ENCODE peak calls at places on chromosomes 11 and 22, in five cellular contexts. One of them, this sample, is unnamed.

GRCh38 chr11:7579226-7579825 is 65.5 kb downstream of the PPFIBP2 start:
- DNase-seq in lower leg skin: peak
- DNase-seq in endodermal cell: no peak
- DNase-seq in PC-3: no peak
- DNase-seq in kidney epithelial cell: no peak
- DNase-seq in this sample: peak

GRCh38 chr11:121670792-121671275 is 218.1 kb upstream of the SORL1-AS1 start:
- DNase-seq in lower leg skin: no peak
- DNase-seq in endodermal cell: no peak
- DNase-seq in PC-3: no peak
- DNase-seq in kidney epithelial cell: no peak
- DNase-seq in this sample: no peak

GRCh38 chr11:64056213-64056785 is 20.6 kb downstream of the FLRT1 start:
- DNase-seq in lower leg skin: no peak
- DNase-seq in endodermal cell: no peak
- DNase-seq in PC-3: no peak
- DNase-seq in kidney epithelial cell: no peak
- DNase-seq in this sample: no peak

GRCh38 chr11:63521896-63522295 is 14.7 kb upstream of the PLAAT4 start:
- DNase-seq in lower leg skin: no peak
- DNase-seq in endodermal cell: no peak
- DNase-seq in PC-3: peak
- DNase-seq in kidney epithelial cell: no peak
- DNase-seq in this sample: no peak

GRCh38 chr11:35363246-35364100 is 55.9 kb downstream of the SLC1A2 start:
- DNase-seq in lower leg skin: peak
- DNase-seq in endodermal cell: no peak
- DNase-seq in PC-3: no peak
- DNase-seq in kidney epithelial cell: no peak
- DNase-seq in this sample: no peak

GRCh38 chr11:35663408-35663702 is 780 bp downstream of the TRIM44 start:
- DNase-seq in lower leg skin: no peak
- DNase-seq in endodermal cell: no peak
- DNase-seq in PC-3: no peak
- DNase-seq in kidney epithelial cell: no peak
- DNase-seq in this sample: no peak

GRCh38 chr11:130645164-130645859 is 196.9 kb downstream of the ADAMTS15 start:
- DNase-seq in lower leg skin: no peak
- DNase-seq in endodermal cell: no peak
- DNase-seq in PC-3: no peak
- DNase-seq in kidney epithelial cell: no peak
- DNase-seq in this sample: no peak

GRCh38 chr11:119843760-119844330 is 114.8 kb upstream of the NECTIN1 start:
- DNase-seq in lower leg skin: no peak
- DNase-seq in endodermal cell: no peak
- DNase-seq in PC-3: peak
- DNase-seq in kidney epithelial cell: no peak
- DNase-seq in this sample: no peak

GRCh38 chr11:100682247-100682969 is 4.7 kb upstream of the ARHGAP42 start:
- DNase-seq in lower leg skin: no peak
- DNase-seq in endodermal cell: no peak
- DNase-seq in PC-3: peak
- DNase-seq in kidney epithelial cell: no peak
- DNase-seq in this sample: no peak

GRCh38 chr22:26273011-26273675 is 103.9 kb downstream of the SEZ6L start:
- DNase-seq in lower leg skin: no peak
- DNase-seq in endodermal cell: no peak
- DNase-seq in PC-3: no peak
- DNase-seq in kidney epithelial cell: no peak
- DNase-seq in this sample: no peak

GRCh38 chr11:119691020-119691666 is 37.9 kb downstream of the NECTIN1 start:
- DNase-seq in lower leg skin: no peak
- DNase-seq in endodermal cell: no peak
- DNase-seq in PC-3: no peak
- DNase-seq in kidney epithelial cell: no peak
- DNase-seq in this sample: no peak

GRCh38 chr11:86508604-86509471 is 134.2 kb downstream of the CCDC81 start:
- DNase-seq in lower leg skin: no peak
- DNase-seq in endodermal cell: no peak
- DNase-seq in PC-3: peak
- DNase-seq in kidney epithelial cell: no peak
- DNase-seq in this sample: no peak

GRCh38 chr11:44823006-44823405 is 96.2 kb downstream of the TSPAN18 start:
- DNase-seq in lower leg skin: no peak
- DNase-seq in endodermal cell: peak
- DNase-seq in PC-3: no peak
- DNase-seq in kidney epithelial cell: no peak
- DNase-seq in this sample: no peak
- TF ChIP-seq CTCF in lower leg skin: no peak
- TF ChIP-seq CTCF in endodermal cell: peak
- TF ChIP-seq CTCF in PC-3: peak
- TF ChIP-seq CTCF in kidney epithelial cell: peak
- TF ChIP-seq CTCF in this sample: peak

DNA sequence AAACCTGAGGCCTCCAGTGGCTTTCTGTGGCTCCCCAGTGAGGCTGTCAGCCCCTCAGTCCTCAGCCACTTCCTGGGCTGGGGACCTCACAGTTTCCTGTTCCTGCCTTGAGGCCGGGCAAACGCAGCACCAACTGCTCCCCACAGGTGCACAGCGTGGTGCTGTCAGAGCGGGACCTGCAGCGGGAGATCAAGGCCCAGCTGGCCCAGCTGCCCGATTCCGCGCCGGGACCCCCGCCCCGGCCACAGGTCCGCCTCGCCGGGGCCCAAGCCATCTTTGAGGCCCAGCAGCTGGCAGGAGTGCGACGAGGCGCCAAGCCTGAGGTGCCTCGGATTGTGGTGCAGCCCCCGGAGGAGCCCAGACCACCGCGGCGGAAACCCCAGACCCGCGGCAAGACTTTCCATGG is 5.4 kb downstream of the TBC1D10C start:
- DNase-seq in lower leg skin: no peak
- DNase-seq in endodermal cell: no peak
- DNase-seq in PC-3: no peak
- DNase-seq in kidney epithelial cell: no peak
- DNase-seq in this sample: no peak
- H3K4me3 ChIP-seq in lower leg skin: no peak
- H3K4me3 ChIP-seq in endodermal cell: no peak
- H3K4me3 ChIP-seq in PC-3: no peak
- H3K4me3 ChIP-seq in kidney epithelial cell: no peak
- H3K4me3 ChIP-seq in this sample: no peak

GRCh38 chr11:32893091-32893946 is 708 bp downstream of the QSER1 start:
- DNase-seq in lower leg skin: peak
- DNase-seq in endodermal cell: peak
- DNase-seq in PC-3: peak
- DNase-seq in kidney epithelial cell: no peak
- DNase-seq in this sample: no peak
- TF ChIP-seq CTCF in lower leg skin: no peak
- TF ChIP-seq CTCF in endodermal cell: peak
- TF ChIP-seq CTCF in PC-3: peak
- TF ChIP-seq CTCF in kidney epithelial cell: peak
- TF ChIP-seq CTCF in this sample: peak

DNA sequence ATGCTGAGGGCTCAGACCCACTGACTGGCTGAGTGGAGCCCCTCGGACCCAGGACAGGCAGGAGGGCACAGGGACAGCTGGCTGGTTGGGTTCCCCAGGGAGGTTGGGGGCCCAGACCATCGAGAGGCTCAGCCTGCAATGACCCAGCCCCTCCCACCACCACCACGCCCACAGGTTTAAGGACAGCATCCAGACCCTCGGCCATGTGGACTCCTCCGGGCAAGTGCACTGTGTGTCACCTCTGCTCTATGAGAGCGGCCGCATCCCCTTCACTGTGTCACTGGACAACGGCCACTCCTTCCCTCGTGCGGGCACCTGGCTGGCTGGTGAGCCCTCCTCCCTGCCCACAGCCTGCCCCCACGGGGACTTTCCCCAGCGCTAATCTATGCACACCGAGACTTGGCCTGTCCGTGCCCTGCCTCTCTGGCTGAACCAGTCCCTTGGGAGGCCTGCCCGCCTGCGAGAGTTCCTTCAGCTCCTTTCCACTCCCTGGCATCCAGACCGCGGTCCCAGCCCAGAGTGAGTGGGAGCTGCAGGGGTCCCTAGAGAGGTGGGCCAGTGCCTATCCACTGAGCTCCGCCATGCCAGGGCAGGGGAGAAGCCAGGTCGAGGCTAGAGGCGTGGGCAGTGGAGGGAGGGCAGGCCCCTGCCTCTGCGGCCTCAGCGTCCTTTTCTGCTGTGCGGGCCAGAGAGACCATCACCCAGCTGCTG is 2.2 kb downstream of the SUSD2 start:
- DNase-seq in lower leg skin: no peak
- DNase-seq in endodermal cell: no peak
- DNase-seq in PC-3: no peak
- DNase-seq in kidney epithelial cell: no peak
- DNase-seq in this sample: no peak
- H3K4me3 ChIP-seq in lower leg skin: no peak
- H3K4me3 ChIP-seq in endodermal cell: no peak
- H3K4me3 ChIP-seq in PC-3: no peak
- H3K4me3 ChIP-seq in kidney epithelial cell: no peak
- H3K4me3 ChIP-seq in this sample: no peak

GRCh38 chr11:898160-898517 is 12.5 kb downstream of the CHID1 start:
- DNase-seq in lower leg skin: no peak
- DNase-seq in endodermal cell: peak
- DNase-seq in PC-3: peak
- DNase-seq in kidney epithelial cell: no peak
- DNase-seq in this sample: no peak
- TF ChIP-seq CTCF in lower leg skin: no peak
- TF ChIP-seq CTCF in endodermal cell: peak
- TF ChIP-seq CTCF in PC-3: peak
- TF ChIP-seq CTCF in kidney epithelial cell: peak
- TF ChIP-seq CTCF in this sample: peak

GRCh38 chr11:20668410-20668809 is 976 bp upstream of the NELL1 start:
- DNase-seq in lower leg skin: no peak
- DNase-seq in endodermal cell: no peak
- DNase-seq in PC-3: no peak
- DNase-seq in kidney epithelial cell: no peak
- DNase-seq in this sample: no peak
- H3K4me3 ChIP-seq in lower leg skin: no peak
- H3K4me3 ChIP-seq in endodermal cell: peak
- H3K4me3 ChIP-seq in PC-3: no peak
- H3K4me3 ChIP-seq in kidney epithelial cell: no peak
- H3K4me3 ChIP-seq in this sample: no peak

This sample was measured in BJ.